ENCODE peak calls at places on chromosomes 2 and 18, in nine cellular contexts. D is COR-L47, B is mesendoderm, J is HFFc6, Z is activated T-cell treated with anti-CD3 and anti-CD28 coated beads for 24 hours, P is lower lobe of right lung, T is head of caudate nucleus, M is tibial nerve, G is left ventricle myocardium inferior. C is an unnamed sample.

GRCh38 chr2:118315606-118316005 is 227.3 kb downstream of the INSIG2 start:
- DNase-seq in D (no peak), B (no peak), J (no peak), Z (no peak), P (no peak), T (no peak), M (no peak), G (no peak), C (no peak)

GRCh38 chr2:114922076-114922475 is 479.6 kb downstream of the DPP10 start:
- DNase-seq in D (no peak), B (no peak), J (no peak), Z (no peak), P (no peak), T (no peak), M (no peak), G (no peak), C (no peak)

GRCh38 chr18:77970814-77971213 is 721.2 kb downstream of the GALR1 start:
- DNase-seq in D (no peak), B (peak), J (no peak), Z (no peak), P (no peak), T (no peak), M (no peak), G (no peak), C (no peak)

GRCh38 chr18:45715212-45715780 is 8.7 kb upstream of the SLC14A1 start:
- DNase-seq in D (no peak), B (peak), J (no peak), Z (no peak), P (no peak), T (peak), M (no peak), G (no peak), C (no peak)

GRCh38 chr2:38246105-38246504 is 131.0 kb downstream of the ATL2 start:
- DNase-seq in D (no peak), B (no peak), J (no peak), Z (no peak), P (no peak), T (no peak), M (peak), G (no peak), C (no peak)

GRCh38 chr2:96875498-96876035 is 5.7 kb upstream of the SEMA4C start:
- DNase-seq in D (no peak), B (peak), J (no peak), Z (no peak), P (no peak), T (no peak), M (no peak), G (no peak), C (no peak)

GRCh38 chr2:105568323-105568610 is 169.4 kb upstream of the FHL2 start:
- DNase-seq in D (no peak), B (no peak), J (no peak), Z (no peak), P (no peak), T (no peak), M (no peak), G (no peak), C (no peak)

GRCh38 chr18:24632158-24632988 is 171.9 kb downstream of the HRH4 start:
- DNase-seq in D (no peak), B (no peak), J (no peak), Z (no peak), P (no peak), T (no peak), M (no peak), G (no peak), C (no peak)

GRCh38 chr2:178827739-178828487 is 20.7 kb upstream of the TTN start:
- DNase-seq in D (no peak), B (no peak), J (no peak), Z (no peak), P (no peak), T (no peak), M (peak), G (no peak), C (no peak)

C was measured in activated CD4-positive, CD25-positive, alpha-beta regulatory T cell treated with anti-CD3 and anti-CD28 coated beads, Interleukin-2, amount 50 U/mL, for 16 hours.